ENCODE peak calls at places on chromosomes 12 and 14, in eight cellular contexts. U, W, X, Y, M, Z, T and H are unnamed samples.

GRCh38 chr12:53985900-53986685 is 1.1 kb downstream of the HOXC10 start:
- DNase-seq in U (no peak), W (no peak), X (peak), Y (peak), M (no peak), Z (no peak), T (no peak), H (no peak)

GRCh38 chr12:49808686-49809368 is 19.4 kb downstream of the NCKAP5L start:
- DNase-seq in U (peak), W (no peak), X (no peak), Y (no peak), M (no peak), Z (no peak), T (no peak), H (peak)

GRCh38 chr12:14810953-14811483 is 3.0 kb downstream of the SMCO3 start:
- DNase-seq in U (peak), W (no peak), X (peak), Y (peak), M (peak), Z (peak), T (no peak), H (no peak)

GRCh38 chr14:48553443-48553842 is 878.0 kb upstream of the MDGA2 start:
- DNase-seq in U (peak), W (no peak), X (no peak), Y (no peak), M (no peak), Z (no peak), T (no peak), H (no peak)

GRCh38 chr14:34851395-34851794 is 23.8 kb downstream of the BAZ1A start:
- DNase-seq in U (no peak), W (no peak), X (no peak), Y (no peak), M (no peak), Z (peak), T (no peak), H (peak)

GRCh38 chr14:105473677-105474477 is 744 bp upstream of the CRIP2 start:
- DNase-seq in U (peak), W (peak), X (peak), Y (peak), M (peak), Z (peak), T (peak), H (peak)

GRCh38 chr12:70724444-70724843 is 87.2 kb upstream of the PTPRB start:
- DNase-seq in U (peak), W (no peak), X (peak), Y (peak), M (peak), Z (peak), T (peak), H (no peak)

GRCh38 chr12:6416596-6416995 is 28.2 kb upstream of the CD27 start:
- DNase-seq in U (no peak), W (no peak), X (no peak), Y (no peak), M (no peak), Z (no peak), T (no peak), H (no peak)

GRCh38 chr14:62436256-62436655 is 609.0 kb downstream of the KCNH5 start:
- DNase-seq in U (no peak), W (no peak), X (no peak), Y (peak), M (no peak), Z (no peak), T (peak), H (no peak)

GRCh38 chr14:64407329-64407728 is 19.2 kb downstream of the MTHFD1 start:
- DNase-seq in U (no peak), W (no peak), X (no peak), Y (no peak), M (no peak), Z (no peak), T (no peak), H (no peak)

GRCh38 chr12:51759175-51759574 is 89.3 kb downstream of the FIGNL2 start:
- DNase-seq in U (no peak), W (no peak), X (peak), Y (peak), M (peak), Z (peak), T (no peak), H (no peak)

GRCh38 chr14:54354968-54355641 is 41.7 kb upstream of the CDKN3 start:
- DNase-seq in U (no peak), W (no peak), X (no peak), Y (no peak), M (no peak), Z (no peak), T (no peak), H (no peak)

GRCh38 chr14:97106166-97106565 is 309.0 kb downstream of the VRK1 start:
- DNase-seq in U (no peak), W (no peak), X (no peak), Y (peak), M (no peak), Z (no peak), T (no peak), H (no peak)

GRCh38 chr12:109645194-109645593 is 68.4 kb upstream of the FAM222A start:
- DNase-seq in U (no peak), W (no peak), X (no peak), Y (no peak), M (no peak), Z (no peak), T (no peak), H (no peak)

GRCh38 chr14:49954171-49954631 is 61.3 kb downstream of the ARF6 start:
- DNase-seq in U (no peak), W (no peak), X (peak), Y (no peak), M (peak), Z (peak), T (no peak), H (no peak)

GRCh38 chr12:80778005-80778541 is 61.4 kb downstream of the MYF5 start:
- DNase-seq in U (no peak), W (no peak), X (peak), Y (peak), M (peak), Z (peak), T (peak), H (peak)

GRCh38 chr12:69873429-69873828 is 48.4 kb downstream of the MYRFL start:
- DNase-seq in U (no peak), W (no peak), X (no peak), Y (no peak), M (no peak), Z (no peak), T (no peak), H (no peak)

GRCh38 chr14:90785474-90785873 is 30.8 kb downstream of the TTC7B start:
- DNase-seq in U (peak), W (no peak), X (peak), Y (peak), M (no peak), Z (no peak), T (no peak), H (no peak)

GRCh38 chr14:69880051-69880487 is 853 bp downstream of the SMOC1 start:
- DNase-seq in U (peak), W (no peak), X (no peak), Y (peak), M (no peak), Z (no peak), T (peak), H (no peak)

GRCh38 chr12:67025543-67026114 is 243.5 kb upstream of the CAND1 start:
- DNase-seq in U (peak), W (peak), X (peak), Y (peak), M (no peak), Z (no peak), T (peak), H (peak)

GRCh38 chr12:125151284-125151683 is 86.0 kb downstream of the AACS start:
- DNase-seq in U (peak), W (no peak), X (no peak), Y (no peak), M (no peak), Z (no peak), T (no peak), H (no peak)

GRCh38 chr14:30085943-30086342 is 158.3 kb upstream of the PRKD1 start:
- DNase-seq in U (no peak), W (no peak), X (no peak), Y (no peak), M (no peak), Z (no peak), T (no peak), H (no peak)

GRCh38 chr12:19597304-19598066 is 158.2 kb downstream of the AEBP2 start:
- DNase-seq in U (peak), W (no peak), X (no peak), Y (no peak), M (no peak), Z (no peak), T (no peak), H (no peak)

GRCh38 chr12:31041033-31041564 is 32.6 kb upstream of the DDX11 start:
- DNase-seq in U (no peak), W (no peak), X (no peak), Y (no peak), M (no peak), Z (no peak), T (no peak), H (no peak)

GRCh38 chr12:67141405-67142018 is 127.6 kb upstream of the CAND1 start:
- DNase-seq in U (no peak), W (no peak), X (peak), Y (peak), M (no peak), Z (no peak), T (no peak), H (no peak)

GRCh38 chr14:68589447-68590232 is 203.2 kb downstream of the ZFP36L1 start:
- DNase-seq in U (no peak), W (no peak), X (no peak), Y (no peak), M (no peak), Z (peak), T (no peak), H (peak)

GRCh38 chr14:42687421-42687820 is 1080.7 kb downstream of the LRFN5 start:
- DNase-seq in U (peak), W (no peak), X (no peak), Y (no peak), M (no peak), Z (no peak), T (no peak), H (no peak)

GRCh38 chr12:65881965-65882413 is 57.7 kb downstream of the HMGA2 start:
- DNase-seq in U (no peak), W (no peak), X (peak), Y (no peak), M (no peak), Z (no peak), T (no peak), H (no peak)

GRCh38 chr12:67068773-67069450 is 200.2 kb upstream of the CAND1 start:
- DNase-seq in U (peak), W (peak), X (peak), Y (peak), M (no peak), Z (peak), T (peak), H (peak)

GRCh38 chr12:4991373-4991772 is 52.3 kb upstream of the KCNA5 start:
- DNase-seq in U (no peak), W (no peak), X (no peak), Y (peak), M (no peak), Z (no peak), T (peak), H (no peak)

GRCh38 chr12:92394895-92395294 is 249.2 kb upstream of the BTG1 start:
- DNase-seq in U (no peak), W (no peak), X (no peak), Y (no peak), M (no peak), Z (no peak), T (no peak), H (no peak)

GRCh38 chr14:35068238-35069012 is 22.4 kb downstream of the FAM177A1 start:
- DNase-seq in U (no peak), W (no peak), X (no peak), Y (peak), M (no peak), Z (no peak), T (no peak), H (no peak)

GRCh38 chr12:41536813-41537490 is 348.8 kb downstream of the PDZRN4 start:
- DNase-seq in U (no peak), W (no peak), X (no peak), Y (no peak), M (no peak), Z (no peak), T (no peak), H (no peak)

GRCh38 chr14:91367173-91368171 is 50.1 kb downstream of the CCDC88C start:
- DNase-seq in U (peak), W (peak), X (peak), Y (no peak), M (no peak), Z (no peak), T (no peak), H (peak)

GRCh38 chr14:33539918-33540357 is 410.9 kb downstream of the EGLN3 start:
- DNase-seq in U (no peak), W (no peak), X (no peak), Y (no peak), M (no peak), Z (no peak), T (no peak), H (no peak)

GRCh38 chr14:68564826-68565760 is 227.8 kb downstream of the ZFP36L1 start:
- DNase-seq in U (peak), W (no peak), X (no peak), Y (peak), M (no peak), Z (no peak), T (no peak), H (no peak)

GRCh38 chr12:70576341-70577282 is 60.6 kb downstream of the PTPRB start:
- DNase-seq in U (peak), W (no peak), X (peak), Y (peak), M (peak), Z (peak), T (peak), H (peak)